ENCODE peak calls at places on chromosomes 1 and 21, in seven cellular contexts. E is GM20000, C is stomach, K is RWPE1, G is dorsolateral prefrontal cortex, D is left lung, B is breast epithelium. O is an unnamed sample.

GRCh38 chr1:197126698-197127097 is 19.8 kb downstream of the ASPM start:
- DNase-seq in E (no peak), C (no peak), K (no peak), G (no peak), D (no peak), B (no peak), O (no peak)

GRCh38 chr1:231605389-231606100 is 21.0 kb upstream of the DISC1 start:
- DNase-seq in E (no peak), C (no peak), K (no peak), G (no peak), D (no peak), B (no peak), O (no peak)

GRCh38 chr21:34889537-34890257 is 159.4 kb downstream of the RUNX1 start:
- DNase-seq in E (peak), C (peak), K (peak), G (no peak), D (peak), B (peak), O (peak)

GRCh38 chr1:182575540-182576149 is 13.4 kb downstream of the RNASEL start:
- DNase-seq in E (no peak), C (no peak), K (peak), G (no peak), D (no peak), B (no peak), O (no peak)

GRCh38 chr1:212413902-212414327 is 771 bp downstream of the PACC1 start:
- DNase-seq in E (peak), C (no peak), K (peak), G (no peak), D (no peak), B (no peak), O (no peak)

GRCh38 chr1:21255284-21255942 is 34.9 kb downstream of the ECE1 start:
- DNase-seq in E (peak), C (peak), K (peak), G (peak), D (peak), B (peak), O (peak)

GRCh38 chr1:180363596-180363995 is 133.5 kb downstream of the LHX4 start:
- DNase-seq in E (no peak), C (no peak), K (no peak), G (no peak), D (no peak), B (no peak), O (no peak)

GRCh38 chr1:88650676-88651418 is 33.2 kb upstream of the PKN2 start:
- DNase-seq in E (no peak), C (no peak), K (no peak), G (no peak), D (no peak), B (no peak), O (no peak)

GRCh38 chr1:230084408-230085177 is 17.6 kb downstream of the GALNT2 start:
- DNase-seq in E (no peak), C (peak), K (peak), G (peak), D (no peak), B (no peak), O (peak)

GRCh38 chr21:40067751-40068150 is 200.5 kb downstream of the PCP4 start:
- DNase-seq in E (no peak), C (no peak), K (no peak), G (peak), D (no peak), B (no peak), O (no peak)

GRCh38 chr1:98102369-98103030 is 181.7 kb upstream of the DPYD start:
- DNase-seq in E (no peak), C (no peak), K (no peak), G (no peak), D (no peak), B (no peak), O (no peak)

GRCh38 chr1:180366386-180367068 is 135.8 kb downstream of the ACBD6 start:
- DNase-seq in E (no peak), C (no peak), K (no peak), G (no peak), D (no peak), B (no peak), O (no peak)

GRCh38 chr21:34602061-34602460 is 12.9 kb downstream of the RCAN1 start:
- DNase-seq in E (no peak), C (no peak), K (no peak), G (peak), D (no peak), B (no peak), O (no peak)

GRCh38 chr1:181117648-181118449 is 29.3 kb downstream of the IER5 start:
- DNase-seq in E (no peak), C (peak), K (peak), G (no peak), D (no peak), B (peak), O (no peak)

GRCh38 chr1:12600880-12601633 is 17.0 kb downstream of the DHRS3 start:
- DNase-seq in E (peak), C (peak), K (no peak), G (no peak), D (no peak), B (no peak), O (no peak)

GRCh38 chr1:186033744-186034345 is 299.7 kb downstream of the HMCN1 start:
- DNase-seq in E (no peak), C (no peak), K (peak), G (no peak), D (no peak), B (no peak), O (no peak)

GRCh38 chr21:41631564-41632461 is 123.9 kb upstream of the TMPRSS2 start:
- DNase-seq in E (no peak), C (peak), K (peak), G (no peak), D (peak), B (no peak), O (no peak)

GRCh38 chr1:61088163-61088840 is 5.9 kb downstream of the NFIA start:
- DNase-seq in E (no peak), C (no peak), K (no peak), G (no peak), D (no peak), B (no peak), O (no peak)

GRCh38 chr1:25030674-25031589 is 100.9 kb upstream of the RUNX3 start:
- DNase-seq in E (peak), C (no peak), K (peak), G (no peak), D (peak), B (no peak), O (no peak)

GRCh38 chr1:154434346-154435075 is 29.4 kb downstream of the IL6R start:
- DNase-seq in E (no peak), C (peak), K (no peak), G (peak), D (peak), B (peak), O (no peak)

GRCh38 chr1:203366476-203366875 is 15.6 kb upstream of the FMOD start:
- DNase-seq in E (no peak), C (no peak), K (no peak), G (no peak), D (no peak), B (no peak), O (no peak)

GRCh38 chr1:203367051-203367450 is 16.1 kb upstream of the FMOD start:
- DNase-seq in E (no peak), C (peak), K (no peak), G (no peak), D (no peak), B (no peak), O (no peak)

GRCh38 chr1:203371288-203371687 is 20.4 kb upstream of the FMOD start:
- DNase-seq in E (no peak), C (no peak), K (no peak), G (no peak), D (no peak), B (no peak), O (peak)

GRCh38 chr1:203369666-203370065 is 18.7 kb upstream of the FMOD start:
- DNase-seq in E (no peak), C (no peak), K (no peak), G (no peak), D (no peak), B (no peak), O (no peak)

GRCh38 chr1:203368624-203369451 is 17.9 kb upstream of the FMOD start:
- DNase-seq in E (no peak), C (no peak), K (peak), G (no peak), D (no peak), B (no peak), O (no peak)
- TF ChIP-seq CTCF in E (no peak), C (no peak), K (peak), G (no peak), D (peak), B (peak), O (no peak)

GRCh38 chr1:102790997-102791396 is 317.3 kb downstream of the COL11A1 start:
- DNase-seq in E (no peak), C (no peak), K (peak), G (no peak), D (no peak), B (no peak), O (no peak)
- TF ChIP-seq CTCF in E (no peak), C (no peak), K (peak), G (peak), D (no peak), B (no peak), O (peak)

GRCh38 chr1:87024936-87025537 is 110.6 kb downstream of the HS2ST1 start:
- DNase-seq in E (peak), C (no peak), K (peak), G (no peak), D (no peak), B (no peak), O (no peak)
- TF ChIP-seq CTCF in E (no peak), C (no peak), K (peak), G (peak), D (peak), B (no peak), O (peak)

GRCh38 chr1:85621430-85621829 is 40.9 kb downstream of the CCN1 start:
- DNase-seq in E (no peak), C (no peak), K (no peak), G (no peak), D (no peak), B (no peak), O (no peak)
- TF ChIP-seq CTCF in E (no peak), C (no peak), K (no peak), G (no peak), D (no peak), B (no peak), O (no peak)

GRCh38 chr1:246246430-246246829 is 260.6 kb downstream of the SMYD3 start:
- DNase-seq in E (no peak), C (no peak), K (no peak), G (no peak), D (no peak), B (no peak), O (no peak)
- TF ChIP-seq CTCF in E (no peak), C (no peak), K (no peak), G (no peak), D (no peak), B (no peak), O (peak)

GRCh38 chr1:13757693-13758092 is 57.7 kb downstream of the PRDM2 start:
- DNase-seq in E (no peak), C (no peak), K (no peak), G (no peak), D (no peak), B (no peak), O (no peak)

GRCh38 chr1:13756557-13757315 is 56.7 kb downstream of the PRDM2 start:
- DNase-seq in E (no peak), C (no peak), K (no peak), G (no peak), D (no peak), B (no peak), O (no peak)

GRCh38 chr1:13760921-13761320 is 60.9 kb downstream of the PRDM2 start:
- DNase-seq in E (no peak), C (no peak), K (no peak), G (no peak), D (no peak), B (no peak), O (no peak)

GRCh38 chr1:13760340-13760739 is 60.4 kb downstream of the PRDM2 start:
- DNase-seq in E (no peak), C (no peak), K (no peak), G (no peak), D (no peak), B (no peak), O (no peak)

GRCh38 chr1:13759072-13759471 is 59.1 kb downstream of the PRDM2 start:
- DNase-seq in E (no peak), C (no peak), K (peak), G (no peak), D (no peak), B (no peak), O (no peak)
- TF ChIP-seq CTCF in E (no peak), C (no peak), K (peak), G (no peak), D (no peak), B (no peak), O (peak)

DNA sequence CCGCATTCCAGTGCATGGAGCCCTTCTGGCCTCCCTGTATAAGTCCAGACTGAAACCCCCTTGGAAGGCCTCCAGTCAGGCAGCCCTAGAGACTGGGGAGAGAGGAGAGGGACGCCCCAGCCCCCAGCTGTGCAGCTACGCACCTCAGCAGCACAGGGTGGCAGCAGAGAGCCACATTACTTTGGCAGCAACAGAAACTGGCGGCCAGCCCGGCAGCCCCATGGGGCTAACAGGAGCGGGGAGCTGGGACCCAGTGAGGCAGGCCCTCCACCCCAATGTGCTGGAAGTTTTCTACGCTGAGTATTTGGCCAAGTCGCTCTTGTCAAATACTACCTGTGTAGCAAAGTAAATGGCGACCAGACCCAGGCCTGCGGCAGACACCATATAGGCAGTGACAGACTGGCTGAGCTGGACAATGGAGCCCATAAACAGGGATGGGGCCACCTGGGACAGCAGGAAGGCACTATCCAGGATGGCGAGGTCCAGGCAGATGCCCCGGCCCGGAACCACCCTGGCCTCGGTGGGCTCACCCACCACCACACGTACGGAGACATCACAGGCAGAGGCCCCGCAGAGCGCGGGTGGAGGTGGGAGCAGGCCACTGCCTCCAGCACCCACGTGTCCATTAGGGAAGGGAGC is 21.2 kb downstream of the SLC45A3 start:
- DNase-seq in E (peak), C (peak), K (peak), G (peak), D (peak), B (peak), O (peak)
- TF ChIP-seq CTCF in E (peak), C (no peak), K (peak), G (peak), D (peak), B (peak), O (peak)

DNA sequence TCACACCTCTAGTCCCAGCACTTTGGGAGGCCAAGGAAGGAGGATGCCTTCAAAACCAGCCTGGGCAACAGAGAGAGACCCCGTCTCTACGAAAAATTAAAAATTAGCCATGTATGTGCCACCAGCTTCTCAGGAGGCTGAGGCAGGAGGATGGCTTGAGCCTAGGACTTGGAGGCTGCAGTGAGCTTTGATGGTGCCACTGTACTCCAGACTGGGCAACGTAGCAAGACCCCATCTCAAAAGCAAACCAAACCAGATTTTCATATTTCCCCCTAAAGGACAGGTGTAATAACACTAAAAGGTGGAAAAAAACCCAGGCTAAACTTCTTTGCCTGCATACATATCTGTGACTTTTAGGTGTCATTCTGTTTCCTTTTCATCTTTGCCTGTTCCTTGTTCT is 3.7 kb downstream of the UCK2 start:
- DNase-seq in E (no peak), C (no peak), K (no peak), G (no peak), D (no peak), B (no peak), O (no peak)
- TF ChIP-seq CTCF in E (no peak), C (no peak), K (no peak), G (no peak), D (no peak), B (no peak), O (no peak)

GRCh38 chr21:45248893-45249381 is 38.8 kb downstream of the POFUT2 start:
- DNase-seq in E (no peak), C (no peak), K (no peak), G (no peak), D (no peak), B (no peak), O (peak)
- TF ChIP-seq CTCF in E (no peak), C (no peak), K (no peak), G (no peak), D (no peak), B (no peak), O (no peak)

GRCh38 chr21:28337319-28337718 is 655.4 kb downstream of the LTN1 start:
- DNase-seq in E (no peak), C (no peak), K (peak), G (no peak), D (no peak), B (no peak), O (no peak)
- TF ChIP-seq CTCF in E (no peak), C (no peak), K (peak), G (peak), D (peak), B (no peak), O (peak)

O was measured in osteocyte.